ENCODE peak calls at places on chromosomes 7 and 10, in seven cellular contexts. R is K562, E is GM12878, H is HCT116, S is uterus, O is right lobe of liver, P is ovary. G is an unnamed sample.

GRCh38 chr10:129057856-129058663 is 409.0 kb upstream of the MGMT start:
- DNase-seq in R (no peak), E (peak; percentile 40), H (no peak), S (no peak), O (no peak), P (no peak), G (no peak)

GRCh38 chr10:29691564-29692064 is 56.8 kb upstream of the SVIL start:
- DNase-seq in R (no peak), E (no peak), H (no peak), S (peak; percentile 72), O (no peak), P (no peak), G (no peak)

GRCh38 chr10:65891073-65891981 is 1034.5 kb upstream of the LRRTM3 start:
- DNase-seq in R (no peak), E (peak; percentile 50), H (no peak), S (no peak), O (no peak), P (no peak), G (no peak)

GRCh38 chr7:24255139-24255538 is 28.9 kb upstream of the NPY start:
- DNase-seq in R (no peak), E (no peak), H (no peak), S (no peak), O (no peak), P (no peak), G (no peak)

GRCh38 chr10:32981760-32982159 is 23.7 kb upstream of the ITGB1 start:
- DNase-seq in R (no peak), E (no peak), H (no peak), S (peak; percentile 46), O (no peak), P (no peak), G (no peak)

GRCh38 chr10:48291190-48291589 is 15.3 kb upstream of the MAPK8 start:
- DNase-seq in R (peak; percentile 35), E (no peak), H (no peak), S (no peak), O (no peak), P (no peak), G (no peak)

GRCh38 chr7:41047789-41048191 is 655.1 kb downstream of the INHBA start:
- DNase-seq in R (no peak), E (no peak), H (no peak), S (no peak), O (no peak), P (no peak), G (no peak)

GRCh38 chr10:86254081-86254480 is 112.5 kb downstream of the GRID1 start:
- DNase-seq in R (no peak), E (no peak), H (no peak), S (no peak), O (no peak), P (no peak), G (no peak)

GRCh38 chr10:85927952-85928677 is 438.5 kb downstream of the GRID1 start:
- DNase-seq in R (no peak), E (no peak), H (no peak), S (no peak), O (no peak), P (no peak), G (no peak)

GRCh38 chr7:18488047-18488446 is 7.5 kb upstream of the HDAC9 start:
- DNase-seq in R (no peak), E (no peak), H (no peak), S (no peak), O (no peak), P (no peak), G (no peak)

GRCh38 chr10:86411281-86411841 is 44.8 kb upstream of the GRID1 start:
- DNase-seq in R (no peak), E (peak; percentile 74), H (no peak), S (peak; percentile 28), O (no peak), P (no peak), G (no peak)

GRCh38 chr10:126433351-126433750 is 45.1 kb upstream of the ADAM12 start:
- DNase-seq in R (no peak), E (no peak), H (no peak), S (no peak), O (no peak), P (no peak), G (no peak)

GRCh38 chr7:101614939-101615302 is 14.2 kb downstream of the MYL10 start:
- DNase-seq in R (no peak), E (no peak), H (no peak), S (no peak), O (no peak), P (no peak), G (no peak)

GRCh38 chr10:58209669-58210068 is 58.0 kb downstream of the IPMK start:
- DNase-seq in R (no peak), E (no peak), H (no peak), S (no peak), O (no peak), P (no peak), G (no peak)

GRCh38 chr7:82164813-82165212 is 278.8 kb downstream of the CACNA2D1 start:
- DNase-seq in R (no peak), E (no peak), H (no peak), S (no peak), O (no peak), P (no peak), G (no peak)

GRCh38 chr10:5040781-5041470 is 37.3 kb upstream of the AKR1C2 start:
- DNase-seq in R (no peak), E (no peak), H (no peak), S (no peak), O (no peak), P (no peak), G (no peak)

GRCh38 chr10:49260636-49261296 is 38.2 kb upstream of the C10orf71 start:
- DNase-seq in R (no peak), E (no peak), H (no peak), S (no peak), O (no peak), P (no peak), G (no peak)

GRCh38 chr10:130341325-130341724 is 205.1 kb downstream of the GLRX3 start:
- DNase-seq in R (peak; percentile 18), E (no peak), H (no peak), S (no peak), O (no peak), P (no peak), G (no peak)

GRCh38 chr10:119342017-119342734 is 134.8 kb downstream of the GRK5 start:
- DNase-seq in R (no peak), E (no peak), H (no peak), S (peak; percentile 68), O (peak; percentile 46), P (peak; percentile 74), G (no peak)

GRCh38 chr10:93680414-93681047 is 21.9 kb downstream of the FRA10AC1 start:
- DNase-seq in R (peak; percentile 6), E (no peak), H (peak; percentile 34), S (no peak), O (no peak), P (no peak), G (no peak)

GRCh38 chr10:25633542-25633941 is 300.5 kb upstream of the MYO3A start:
- DNase-seq in R (no peak), E (no peak), H (no peak), S (no peak), O (no peak), P (no peak), G (no peak)

GRCh38 chr7:47413526-47414341 is 168.2 kb downstream of the TNS3 start:
- DNase-seq in R (no peak), E (no peak), H (no peak), S (no peak), O (no peak), P (no peak), G (no peak)

GRCh38 chr7:157446322-157446721 is 109.5 kb downstream of the DNAJB6 start:
- DNase-seq in R (no peak), E (no peak), H (no peak), S (no peak), O (peak; percentile 47), P (no peak), G (no peak)

GRCh38 chr7:114703677-114704076 is 218.2 kb upstream of the MDFIC start:
- DNase-seq in R (no peak), E (no peak), H (no peak), S (no peak), O (no peak), P (no peak), G (no peak)

GRCh38 chr7:99267530-99268360 is 4.9 kb upstream of the MYH16 start:
- DNase-seq in R (no peak), E (no peak), H (peak; percentile 85), S (no peak), O (no peak), P (no peak), G (no peak)

GRCh38 chr7:116713500-116713899 is 41.5 kb downstream of the MET start:
- DNase-seq in R (no peak), E (no peak), H (no peak), S (no peak), O (no peak), P (no peak), G (no peak)
- H3K4me1 ChIP-seq in R (peaks cover 10% of the 10 kb centered on the region), E (no peaks in the 10 kb centered on the region), H (peaks cover 87% of the 10 kb centered on the region), S (no peaks in the 10 kb centered on the region), O (peaks cover 19% of the 10 kb centered on the region), P (no peaks in the 10 kb centered on the region), G (no peaks in the 10 kb centered on the region)

DNA sequence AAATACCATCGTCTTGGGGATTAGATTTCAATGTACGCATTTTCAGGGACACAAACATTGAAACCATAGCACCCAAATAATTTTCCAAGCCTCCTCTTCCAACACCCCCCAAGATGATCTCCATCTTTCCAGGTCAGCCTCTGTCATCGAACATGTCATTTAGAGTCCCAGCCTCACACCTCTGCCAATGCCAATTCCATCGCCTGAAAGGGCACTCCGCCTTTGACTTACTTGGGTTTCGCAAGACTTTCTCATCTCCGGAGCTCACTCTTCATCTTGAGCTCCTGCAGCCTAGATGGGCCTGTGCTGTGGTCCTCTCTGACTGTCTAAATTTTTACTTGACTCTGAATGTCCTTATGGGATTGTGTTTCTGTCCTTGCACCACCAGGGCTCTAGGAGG is 10.4 kb upstream of the FAM241B start:
- DNase-seq in R (no peak), E (no peak), H (no peak), S (no peak), O (no peak), P (no peak), G (no peak)
- TF ChIP-seq POLR2A in R (no peak), E (no peak), H (no peak), S (no peak), O (no peak), P (no peak), G (no peak)

DNA sequence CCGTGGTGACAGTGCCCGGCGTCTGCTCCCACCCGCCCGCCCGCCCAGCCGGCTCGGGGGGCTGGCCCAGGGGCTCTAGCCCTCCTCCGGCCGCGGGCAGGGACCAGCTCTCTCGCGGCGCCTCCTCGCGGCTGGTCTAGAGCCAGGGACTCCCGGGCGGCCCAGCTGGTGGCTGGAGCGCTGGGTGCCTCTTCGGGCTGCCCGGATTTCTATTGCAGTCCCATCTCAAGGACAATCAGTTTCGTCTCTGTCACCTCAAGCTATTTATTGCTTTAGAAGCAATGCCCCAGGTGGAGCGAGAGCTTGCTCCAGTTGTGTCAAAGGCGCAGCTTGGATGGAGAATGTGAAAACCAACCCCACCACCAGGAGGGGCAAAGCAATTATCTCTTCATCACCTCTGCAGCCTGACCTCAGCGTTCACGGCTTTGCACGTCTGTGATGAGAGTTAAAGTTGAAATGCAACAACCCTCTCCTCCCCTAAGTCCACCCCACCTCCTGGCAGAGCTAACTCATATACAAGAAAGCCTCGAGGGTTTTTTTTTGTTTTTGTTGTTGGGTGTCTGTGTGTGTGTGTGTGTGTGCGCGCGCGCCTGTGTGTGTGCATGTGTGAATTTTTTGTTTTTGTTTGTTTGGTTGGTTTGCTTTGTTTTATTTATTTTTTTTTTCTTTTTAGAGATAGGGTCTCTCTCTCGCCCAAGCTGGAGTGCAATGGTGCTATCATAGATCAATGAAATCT is at the start of gene ITGA8:
- DNase-seq in R (no peak), E (no peak), H (no peak), S (peak; percentile 51), O (no peak), P (peak; percentile 68), G (no peak)
- TF ChIP-seq CTCF in R (peak; percentile 9), E (no peak), H (peak; percentile 12), S (peak; percentile 38), O (peak; percentile 29), P (no peak), G (no peak)

GRCh38 chr7:30171753-30172447 is 37.1 kb downstream of the MTURN start:
- DNase-seq in R (no peak), E (no peak), H (no peak), S (no peak), O (no peak), P (no peak), G (no peak)
- H3K4me1 ChIP-seq in R (peaks cover 10% of the 10 kb centered on the region), E (peaks cover 7% of the 10 kb centered on the region), H (peaks cover 4% of the 10 kb centered on the region), S (no peaks in the 10 kb centered on the region), O (no peaks in the 10 kb centered on the region), P (peaks cover 4% of the 10 kb centered on the region), G (peaks cover 94% of the 10 kb centered on the region)

G was measured in esophagus squamous epithelium.